ENCODE peak calls at places on chromosomes 2 and 18, in four cellular contexts. One of them, this sample, is unnamed.

GRCh38 chr2:191217580-191217979 is 27.6 kb upstream of the MYO1B start:
- DNase-seq in K562: peak
- DNase-seq in HepG2: peak
- DNase-seq in H1: no peak
- DNase-seq in this sample: no peak

GRCh38 chr2:149661844-149662243 is 74.3 kb upstream of the MMADHC start:
- DNase-seq in H1: no peak
- DNase-seq in HepG2: no peak
- DNase-seq in K562: no peak
- DNase-seq in this sample: no peak

GRCh38 chr2:19580264-19580663 is 221.8 kb upstream of the OSR1 start:
- DNase-seq in H1: no peak
- DNase-seq in K562: no peak
- DNase-seq in HepG2: no peak
- DNase-seq in this sample: no peak

GRCh38 chr2:15912203-15912602 is 28.1 kb upstream of the MYCN start:
- DNase-seq in HepG2: no peak
- DNase-seq in H1: peak
- DNase-seq in K562: no peak
- DNase-seq in this sample: no peak

GRCh38 chr2:29522951-29523669 is 398.3 kb downstream of the ALK start:
- DNase-seq in H1: no peak
- DNase-seq in HepG2: no peak
- DNase-seq in K562: no peak
- DNase-seq in this sample: no peak

GRCh38 chr2:235240574-235240973 is 253.3 kb upstream of the AGAP1 start:
- DNase-seq in H1: no peak
- DNase-seq in K562: no peak
- DNase-seq in HepG2: no peak
- DNase-seq in this sample: no peak

GRCh38 chr2:38572167-38572566 is 30.6 kb downstream of the HNRNPLL start:
- DNase-seq in H1: no peak
- DNase-seq in K562: no peak
- DNase-seq in HepG2: no peak
- DNase-seq in this sample: no peak

GRCh38 chr2:236964291-236964690 is 121.4 kb upstream of the COPS8 start:
- DNase-seq in K562: no peak
- DNase-seq in HepG2: no peak
- DNase-seq in H1: no peak
- DNase-seq in this sample: no peak

GRCh38 chr18:61764381-61764780 is 128.4 kb downstream of the RNF152 start:
- DNase-seq in H1: no peak
- DNase-seq in K562: no peak
- DNase-seq in HepG2: no peak
- DNase-seq in this sample: peak

GRCh38 chr18:63592506-63592905 is 5.4 kb downstream of the SERPINB13 start:
- DNase-seq in H1: no peak
- DNase-seq in K562: no peak
- DNase-seq in HepG2: no peak
- DNase-seq in this sample: no peak

GRCh38 chr18:54769526-54770464 is 58.5 kb upstream of the RAB27B start:
- DNase-seq in K562: no peak
- DNase-seq in H1: no peak
- DNase-seq in HepG2: no peak
- DNase-seq in this sample: no peak

GRCh38 chr2:197306691-197307030 is 3.9 kb downstream of the ANKRD44 start:
- DNase-seq in K562: no peak
- DNase-seq in H1: no peak
- DNase-seq in HepG2: no peak
- DNase-seq in this sample: no peak

GRCh38 chr2:215319500-215319899 is 7.6 kb downstream of the ATIC start:
- DNase-seq in H1: no peak
- DNase-seq in HepG2: no peak
- DNase-seq in K562: no peak
- DNase-seq in this sample: no peak

GRCh38 chr2:50950996-50951395 is 80.9 kb downstream of the NRXN1 start:
- DNase-seq in H1: no peak
- DNase-seq in K562: no peak
- DNase-seq in HepG2: no peak
- DNase-seq in this sample: no peak

GRCh38 chr18:53261241-53261640 is 921.2 kb downstream of the DCC start:
- DNase-seq in K562: no peak
- DNase-seq in H1: no peak
- DNase-seq in HepG2: no peak
- DNase-seq in this sample: no peak

GRCh38 chr2:102615620-102616436 is 3.5 kb upstream of the SLC9A2 start:
- DNase-seq in H1: no peak
- DNase-seq in HepG2: peak
- DNase-seq in K562: peak
- DNase-seq in this sample: no peak

GRCh38 chr18:51030537-51031258 is 685 bp downstream of the SMAD4 start:
- DNase-seq in HepG2: peak
- DNase-seq in H1: peak
- DNase-seq in K562: peak
- DNase-seq in this sample: no peak

GRCh38 chr2:45746888-45747287 is 95.4 kb downstream of the PRKCE start:
- DNase-seq in K562: no peak
- DNase-seq in HepG2: no peak
- DNase-seq in H1: no peak
- DNase-seq in this sample: no peak

GRCh38 chr18:55439036-55439435 is 149.0 kb downstream of the TCF4 start:
- DNase-seq in H1: peak
- DNase-seq in HepG2: no peak
- DNase-seq in K562: no peak
- DNase-seq in this sample: no peak

GRCh38 chr18:15005313-15006130 is 257.6 kb downstream of the ANKRD30B start:
- DNase-seq in H1: no peak
- DNase-seq in K562: no peak
- DNase-seq in HepG2: no peak
- DNase-seq in this sample: no peak

GRCh38 chr2:193482557-193482956 is 1287.8 kb upstream of the TMEFF2 start:
- DNase-seq in H1: no peak
- DNase-seq in K562: no peak
- DNase-seq in HepG2: no peak
- DNase-seq in this sample: peak

GRCh38 chr18:41593276-41593675 is 361.8 kb upstream of the PIK3C3 start:
- DNase-seq in K562: no peak
- DNase-seq in H1: no peak
- DNase-seq in HepG2: no peak
- DNase-seq in this sample: no peak

GRCh38 chr2:68920481-68921170 is 32.1 kb downstream of the GKN2 start:
- DNase-seq in HepG2: peak
- DNase-seq in H1: no peak
- DNase-seq in K562: no peak
- DNase-seq in this sample: no peak

GRCh38 chr2:182758379-182758778 is 42.3 kb downstream of the DNAJC10 start:
- DNase-seq in H1: no peak
- DNase-seq in HepG2: no peak
- DNase-seq in K562: no peak
- DNase-seq in this sample: no peak

GRCh38 chr2:196808281-196808680 is 874 bp downstream of the C2orf66 start:
- DNase-seq in HepG2: no peak
- DNase-seq in H1: no peak
- DNase-seq in K562: no peak
- DNase-seq in this sample: no peak

GRCh38 chr18:78073275-78073674 is 823.6 kb downstream of the GALR1 start:
- DNase-seq in H1: no peak
- DNase-seq in K562: no peak
- DNase-seq in HepG2: no peak
- DNase-seq in this sample: no peak

GRCh38 chr18:36403896-36404824 is 106.6 kb downstream of the FHOD3 start:
- DNase-seq in K562: no peak
- DNase-seq in HepG2: no peak
- DNase-seq in H1: no peak
- DNase-seq in this sample: no peak

GRCh38 chr2:194819367-194819766 is 837.7 kb upstream of the SLC39A10 start:
- DNase-seq in H1: no peak
- DNase-seq in HepG2: no peak
- DNase-seq in K562: no peak
- DNase-seq in this sample: no peak
- TF ChIP-seq CBX5 in H1: no peak
- TF ChIP-seq CBX5 in HepG2: no peak
- TF ChIP-seq CBX5 in K562: no peak
- TF ChIP-seq CBX5 in this sample: no peak

GRCh38 chr2:202479610-202480009 is 103.5 kb downstream of the BMPR2 start:
- DNase-seq in K562: no peak
- DNase-seq in H1: no peak
- DNase-seq in HepG2: no peak
- DNase-seq in this sample: no peak
- TF ChIP-seq CBX5 in K562: no peak
- TF ChIP-seq CBX5 in H1: no peak
- TF ChIP-seq CBX5 in HepG2: no peak
- TF ChIP-seq CBX5 in this sample: no peak

GRCh38 chr2:219124379-219125110 is 36.1 kb downstream of the NHEJ1 start:
- DNase-seq in HepG2: no peak
- DNase-seq in H1: no peak
- DNase-seq in K562: peak
- DNase-seq in this sample: no peak
- TF ChIP-seq CBX5 in HepG2: no peak
- TF ChIP-seq CBX5 in H1: no peak
- TF ChIP-seq CBX5 in K562: no peak
- TF ChIP-seq CBX5 in this sample: no peak

GRCh38 chr2:113126845-113127645 is at the start of gene IL1RN:
- DNase-seq in K562: no peak
- DNase-seq in H1: peak
- DNase-seq in HepG2: peak
- DNase-seq in this sample: no peak

GRCh38 chr2:113123731-113124130 is 3.7 kb upstream of the IL1RN start:
- DNase-seq in HepG2: no peak
- DNase-seq in K562: no peak
- DNase-seq in H1: no peak
- DNase-seq in this sample: no peak

GRCh38 chr2:113122364-113122763 is 5.0 kb upstream of the IL1RN start:
- DNase-seq in H1: peak
- DNase-seq in HepG2: no peak
- DNase-seq in K562: no peak
- DNase-seq in this sample: no peak

GRCh38 chr2:113124984-113125855 is 2.2 kb upstream of the IL1RN start:
- DNase-seq in K562: no peak
- DNase-seq in H1: no peak
- DNase-seq in HepG2: peak
- DNase-seq in this sample: no peak

DNA sequence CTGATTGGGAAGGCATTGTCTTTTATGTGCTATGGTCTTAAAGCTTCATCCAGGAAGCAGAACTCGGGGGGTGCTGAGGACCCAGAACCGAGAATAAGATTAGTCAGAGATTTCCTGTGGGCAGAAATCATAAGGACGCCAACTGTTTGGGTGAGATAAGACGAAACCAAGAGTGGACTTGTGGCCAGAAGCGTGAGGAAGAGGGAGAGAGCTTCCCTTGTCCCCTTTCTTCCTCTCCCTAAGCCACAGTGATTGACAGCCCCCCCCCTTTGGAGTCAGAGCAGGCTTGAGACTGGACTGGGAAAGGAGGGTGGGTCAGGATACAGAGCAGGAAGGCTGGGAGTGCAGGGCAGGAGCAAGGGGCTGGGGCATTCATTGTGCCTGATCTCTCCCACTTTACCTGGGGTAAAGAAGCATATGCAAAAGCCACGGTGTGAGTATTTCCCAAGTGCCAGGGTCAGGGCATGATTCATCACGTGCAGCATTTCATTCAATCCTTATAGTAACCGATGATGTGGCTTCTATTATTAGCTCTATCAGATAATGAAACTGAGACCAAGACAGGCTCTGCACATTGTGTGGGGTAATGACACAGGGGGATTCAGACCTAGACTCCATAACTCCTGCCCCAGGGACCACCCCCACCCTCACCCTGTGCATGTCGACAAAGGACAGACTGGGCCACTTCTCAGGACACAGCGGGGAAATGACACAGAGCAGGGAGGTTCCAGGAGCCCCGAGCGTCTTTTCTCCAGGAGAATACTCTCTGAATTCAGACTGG is 3.0 kb upstream of the IL1RN start:
- DNase-seq in H1: no peak
- DNase-seq in HepG2: peak
- DNase-seq in K562: no peak
- DNase-seq in this sample: peak
- TF ChIP-seq CBX5 in H1: no peak
- TF ChIP-seq CBX5 in HepG2: no peak
- TF ChIP-seq CBX5 in K562: no peak
- TF ChIP-seq CBX5 in this sample: no peak

GRCh38 chr2:120289221-120289906 is 36.7 kb downstream of the RALB start:
- DNase-seq in H1: no peak
- DNase-seq in HepG2: no peak
- DNase-seq in K562: no peak
- DNase-seq in this sample: no peak

GRCh38 chr2:120290737-120291136 is 38.1 kb downstream of the RALB start:
- DNase-seq in H1: no peak
- DNase-seq in HepG2: no peak
- DNase-seq in K562: no peak
- DNase-seq in this sample: no peak

GRCh38 chr2:120287183-120288015 is 34.7 kb downstream of the RALB start:
- DNase-seq in H1: no peak
- DNase-seq in HepG2: no peak
- DNase-seq in K562: no peak
- DNase-seq in this sample: peak

GRCh38 chr2:120291464-120292311 is 39.0 kb downstream of the RALB start:
- DNase-seq in HepG2: no peak
- DNase-seq in K562: peak
- DNase-seq in H1: no peak
- DNase-seq in this sample: no peak

GRCh38 chr2:120288016-120288373 is 35.3 kb downstream of the RALB start:
- DNase-seq in H1: no peak
- DNase-seq in K562: no peak
- DNase-seq in HepG2: no peak
- DNase-seq in this sample: no peak
- TF ChIP-seq CBX5 in H1: no peak
- TF ChIP-seq CBX5 in K562: no peak
- TF ChIP-seq CBX5 in HepG2: no peak
- TF ChIP-seq CBX5 in this sample: no peak

DNA sequence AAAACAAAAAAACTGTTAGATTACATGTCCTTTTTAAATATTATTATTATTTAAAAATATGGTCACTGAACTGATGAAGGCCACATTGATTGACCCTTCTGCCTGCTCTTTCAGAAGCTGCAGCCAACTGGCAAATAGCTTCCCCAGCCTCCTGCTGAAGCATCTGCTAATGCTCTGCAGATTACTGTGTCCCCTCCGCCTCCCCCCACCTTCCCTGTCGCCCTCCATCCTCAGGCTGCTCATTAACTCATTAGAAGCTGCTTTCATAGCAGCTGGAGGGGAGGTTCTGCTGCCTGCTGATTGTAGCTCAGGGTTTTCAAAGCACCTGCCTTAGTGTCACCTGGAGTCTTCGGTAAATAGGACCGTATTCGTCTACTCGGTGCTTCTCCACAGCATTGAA is 24.8 kb upstream of the LMAN1 start:
- DNase-seq in H1: no peak
- DNase-seq in HepG2: no peak
- DNase-seq in K562: no peak
- DNase-seq in this sample: no peak
- TF ChIP-seq CBX5 in H1: no peak
- TF ChIP-seq CBX5 in HepG2: no peak
- TF ChIP-seq CBX5 in K562: no peak
- TF ChIP-seq CBX5 in this sample: no peak

GRCh38 chr2:127330753-127331152 is 36.8 kb upstream of the ERCC3 start:
- DNase-seq in K562: no peak
- DNase-seq in HepG2: no peak
- DNase-seq in H1: no peak
- DNase-seq in this sample: no peak
- TF ChIP-seq CBX5 in K562: no peak
- TF ChIP-seq CBX5 in HepG2: no peak
- TF ChIP-seq CBX5 in H1: no peak
- TF ChIP-seq CBX5 in this sample: no peak

This sample was measured in GM12878.